ENCODE peak calls at places on chromosomes 1 and 21, in five cellular contexts. One of them, this sample, is unnamed.

GRCh38 chr1:3745590-3746381 is 6.5 kb upstream of the CCDC27 start:
- DNase-seq in ovary: no peak
- DNase-seq in K562: peak; percentile 63
- DNase-seq in adrenal gland: no peak
- DNase-seq in IMR-90: peak; percentile 5
- DNase-seq in this sample: no peak

GRCh38 chr1:71414229-71414628 is 333.4 kb upstream of the ZRANB2 start:
- DNase-seq in adrenal gland: no peak
- DNase-seq in IMR-90: peak; percentile 8
- DNase-seq in ovary: no peak
- DNase-seq in K562: no peak
- DNase-seq in this sample: no peak

GRCh38 chr1:219639843-219640606 is 27.1 kb upstream of the ZC3H11B start:
- DNase-seq in K562: no peak
- DNase-seq in ovary: no peak
- DNase-seq in adrenal gland: no peak
- DNase-seq in IMR-90: peak; percentile 0
- DNase-seq in this sample: no peak

GRCh38 chr1:108560143-108560429 is 186 bp downstream of the EEIG2 start:
- DNase-seq in adrenal gland: no peak
- DNase-seq in K562: no peak
- DNase-seq in ovary: no peak
- DNase-seq in IMR-90: no peak
- DNase-seq in this sample: no peak

GRCh38 chr21:40315647-40316046 is 448.4 kb downstream of the PCP4 start:
- DNase-seq in adrenal gland: no peak
- DNase-seq in K562: no peak
- DNase-seq in ovary: no peak
- DNase-seq in IMR-90: no peak
- DNase-seq in this sample: no peak

GRCh38 chr1:5436808-5437207 is 555.4 kb downstream of the NPHP4 start:
- DNase-seq in IMR-90: no peak
- DNase-seq in adrenal gland: no peak
- DNase-seq in K562: no peak
- DNase-seq in ovary: no peak
- DNase-seq in this sample: no peak

GRCh38 chr1:203463469-203464062 is 12.0 kb upstream of the PRELP start:
- DNase-seq in ovary: peak; percentile 64
- DNase-seq in adrenal gland: no peak
- DNase-seq in K562: no peak
- DNase-seq in IMR-90: peak; percentile 28
- DNase-seq in this sample: no peak

GRCh38 chr1:69175078-69175477 is 392.6 kb upstream of the LRRC7 start:
- DNase-seq in K562: no peak
- DNase-seq in ovary: no peak
- DNase-seq in adrenal gland: no peak
- DNase-seq in IMR-90: no peak
- DNase-seq in this sample: no peak

GRCh38 chr1:77876884-77877283 is 11.5 kb upstream of the NEXN start:
- DNase-seq in IMR-90: peak; percentile 70
- DNase-seq in adrenal gland: no peak
- DNase-seq in ovary: no peak
- DNase-seq in K562: no peak
- DNase-seq in this sample: no peak

GRCh38 chr1:241592273-241592958 is 47.8 kb downstream of the CHML start:
- DNase-seq in IMR-90: peak; percentile 82
- DNase-seq in adrenal gland: no peak
- DNase-seq in K562: peak; percentile 2
- DNase-seq in ovary: no peak
- DNase-seq in this sample: no peak

GRCh38 chr1:201704439-201704792 is 124.5 kb upstream of the IPO9 start:
- DNase-seq in ovary: no peak
- DNase-seq in adrenal gland: no peak
- DNase-seq in K562: no peak
- DNase-seq in IMR-90: no peak
- DNase-seq in this sample: no peak
- TF ChIP-seq POLR2A in ovary: no peak
- TF ChIP-seq POLR2A in adrenal gland: no peak
- TF ChIP-seq POLR2A in K562: no peak
- TF ChIP-seq POLR2A in IMR-90: no peak
- TF ChIP-seq POLR2A in this sample: no peak

DNA sequence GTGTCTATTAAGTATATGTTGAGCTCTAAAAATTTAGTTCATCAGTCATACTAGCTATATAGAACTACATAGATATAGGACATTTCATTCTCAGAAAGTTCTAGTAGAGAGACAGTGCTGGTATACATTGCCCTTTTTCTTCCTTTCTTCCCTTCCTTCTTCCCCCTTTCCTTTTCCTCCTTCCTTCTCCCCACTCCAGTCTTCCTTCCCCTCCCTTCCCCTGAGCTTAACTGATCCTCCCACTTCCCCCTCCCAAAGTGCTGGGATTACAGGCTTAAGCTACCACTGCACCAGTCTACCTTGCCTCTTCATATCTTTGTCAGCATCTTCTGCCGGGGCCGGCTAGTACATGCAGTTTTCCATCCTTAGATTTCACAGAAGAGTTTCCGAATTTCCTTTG is 12.1 kb downstream of the THRAP3 start:
- DNase-seq in adrenal gland: no peak
- DNase-seq in K562: no peak
- DNase-seq in ovary: no peak
- DNase-seq in IMR-90: no peak
- DNase-seq in this sample: no peak
- H3K27ac ChIP-seq in adrenal gland: no peak overlapping the region
- H3K27ac ChIP-seq in K562: peak overlapping the region; percentile 5
- H3K27ac ChIP-seq in ovary: no peak overlapping the region
- H3K27ac ChIP-seq in IMR-90: no peak overlapping the region
- H3K27ac ChIP-seq in this sample: no peak overlapping the region

DNA sequence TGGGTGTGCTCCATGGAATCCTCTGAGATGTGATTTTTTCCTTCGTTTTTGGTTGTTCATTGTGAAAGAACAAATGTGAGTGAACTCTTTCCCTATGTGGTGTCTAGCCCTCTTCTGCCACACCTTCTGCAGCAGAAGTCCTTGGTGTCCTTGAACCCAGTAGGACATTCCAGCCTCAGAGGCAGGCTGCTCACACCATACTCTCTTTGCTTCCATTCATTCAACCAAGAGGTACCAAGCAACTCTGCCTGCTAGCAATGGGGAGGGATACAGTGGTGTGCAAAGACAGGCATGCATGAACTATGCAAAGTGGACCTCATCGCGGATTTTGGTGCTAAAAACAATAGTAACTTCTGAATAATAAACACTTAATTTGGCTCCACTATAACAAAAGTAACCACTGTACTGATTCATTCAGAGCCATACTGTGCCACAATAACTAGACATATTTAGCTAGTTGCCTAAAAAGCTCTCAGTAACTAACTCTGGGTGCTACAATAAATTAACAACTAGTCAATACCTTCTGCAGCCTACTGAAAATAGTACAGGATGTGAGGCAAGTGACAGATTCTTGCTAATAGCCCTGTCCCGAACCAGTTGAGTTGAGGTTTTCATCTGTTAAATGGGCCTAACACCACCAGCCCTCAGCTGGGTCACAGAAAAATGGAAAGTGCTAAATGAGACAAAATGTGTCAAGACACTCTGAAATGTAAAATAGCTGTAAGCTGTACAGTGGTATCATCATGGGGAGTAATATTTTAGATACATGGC is 155.4 kb downstream of the SLC45A1 start:
- DNase-seq in K562: no peak
- DNase-seq in adrenal gland: no peak
- DNase-seq in ovary: no peak
- DNase-seq in IMR-90: no peak
- DNase-seq in this sample: no peak
- H3K4me1 ChIP-seq in K562: no peaks in the 10 kb centered on the region
- H3K4me1 ChIP-seq in adrenal gland: peaks cover 10% of the 10 kb centered on the region
- H3K4me1 ChIP-seq in ovary: peaks cover 2% of the 10 kb centered on the region
- H3K4me1 ChIP-seq in IMR-90: peaks cover 10% of the 10 kb centered on the region
- H3K4me1 ChIP-seq in this sample: no peaks in the 10 kb centered on the region

GRCh38 chr1:23774174-23774880 is 3.9 kb upstream of the PITHD1 start:
- DNase-seq in ovary: no peak
- DNase-seq in IMR-90: no peak
- DNase-seq in adrenal gland: no peak
- DNase-seq in K562: no peak
- DNase-seq in this sample: no peak

GRCh38 chr1:23776198-23776597 is 2.0 kb upstream of the PITHD1 start:
- DNase-seq in K562: no peak
- DNase-seq in IMR-90: no peak
- DNase-seq in adrenal gland: no peak
- DNase-seq in ovary: no peak
- DNase-seq in this sample: no peak

GRCh38 chr1:23779826-23780371 is 1.7 kb downstream of the PITHD1 start:
- DNase-seq in K562: no peak
- DNase-seq in ovary: no peak
- DNase-seq in adrenal gland: no peak
- DNase-seq in IMR-90: peak; percentile 65
- DNase-seq in this sample: no peak

GRCh38 chr1:23772854-23773242 is 5.4 kb upstream of the PITHD1 start:
- DNase-seq in IMR-90: no peak
- DNase-seq in adrenal gland: no peak
- DNase-seq in K562: no peak
- DNase-seq in ovary: no peak
- DNase-seq in this sample: no peak

GRCh38 chr1:23777979-23778814 is at the start of gene PITHD1:
- DNase-seq in K562: peak; percentile 97
- DNase-seq in adrenal gland: peak; percentile 85
- DNase-seq in ovary: peak; percentile 81
- DNase-seq in IMR-90: peak; percentile 79
- DNase-seq in this sample: peak; percentile 74
- TF ChIP-seq POLR2A in K562: peak; percentile 98
- TF ChIP-seq POLR2A in adrenal gland: peak; percentile 38
- TF ChIP-seq POLR2A in ovary: peak; percentile 89
- TF ChIP-seq POLR2A in IMR-90: peak; percentile 89
- TF ChIP-seq POLR2A in this sample: peak; percentile 88

DNA sequence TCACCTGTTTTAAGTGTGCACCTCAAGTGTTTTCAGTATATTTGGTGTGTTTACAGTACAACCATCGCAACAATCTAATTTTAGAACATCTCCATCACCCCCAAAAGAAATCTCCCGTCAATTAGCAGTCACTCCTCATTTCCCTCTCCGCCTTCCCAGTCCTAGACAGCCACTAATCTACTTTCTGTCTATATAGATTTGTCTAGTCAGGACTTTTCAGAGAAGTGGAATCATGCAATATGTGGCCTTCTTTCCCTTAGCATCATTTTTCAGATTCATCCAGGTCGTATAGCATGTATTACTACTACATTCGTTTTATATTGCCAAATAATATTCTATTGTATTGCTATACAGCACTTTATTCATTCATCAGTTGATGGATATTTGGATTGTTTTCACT is 1.7 kb upstream of the SHE start:
- DNase-seq in K562: no peak
- DNase-seq in ovary: no peak
- DNase-seq in adrenal gland: no peak
- DNase-seq in IMR-90: no peak
- DNase-seq in this sample: no peak
- H3K27ac ChIP-seq in K562: no peak overlapping the region
- H3K27ac ChIP-seq in ovary: no peak overlapping the region
- H3K27ac ChIP-seq in adrenal gland: no peak overlapping the region
- H3K27ac ChIP-seq in IMR-90: no peak overlapping the region
- H3K27ac ChIP-seq in this sample: no peak overlapping the region

DNA sequence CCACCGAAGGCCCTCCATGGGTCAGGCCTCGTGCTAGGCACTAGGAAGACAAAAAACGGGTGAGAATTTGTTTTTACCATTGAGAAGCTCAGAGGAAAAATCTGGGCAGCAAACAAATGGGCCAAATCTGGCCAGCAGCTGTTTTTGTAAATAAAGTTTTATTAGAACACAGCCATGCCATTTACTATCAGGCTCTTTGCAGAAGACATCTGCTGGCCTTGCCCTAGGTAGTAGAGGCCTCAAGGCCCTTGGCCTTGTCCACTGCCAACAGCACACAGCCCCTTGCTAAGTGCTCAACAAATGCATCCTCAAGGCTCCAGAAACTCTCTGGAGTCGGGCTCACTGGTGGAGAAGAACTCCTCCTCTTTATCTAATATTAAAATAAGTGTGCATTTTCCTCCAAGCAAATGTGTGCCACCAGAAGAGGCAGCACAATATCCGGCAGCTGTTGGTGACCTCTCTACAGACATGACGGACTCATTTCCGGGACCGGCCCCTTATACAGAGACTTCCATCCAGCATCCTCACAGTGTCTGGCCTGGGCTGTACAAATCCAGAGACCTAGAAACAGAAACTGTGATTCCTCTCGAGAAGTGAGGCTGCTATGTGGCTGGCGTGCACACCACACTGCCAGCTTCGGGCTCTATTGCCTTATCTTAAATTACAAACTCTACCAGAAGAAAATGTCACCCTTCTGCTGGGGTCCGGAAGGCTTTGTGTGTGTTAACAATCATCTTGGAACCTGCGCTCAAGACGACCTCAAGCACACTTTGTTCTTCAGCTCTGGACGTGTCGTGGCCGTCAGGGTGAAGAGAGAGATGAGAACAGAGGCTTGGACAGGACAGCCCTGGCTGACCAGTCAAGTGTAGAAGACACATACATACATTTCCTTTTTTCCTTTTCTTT is 203.9 kb downstream of the TOMM20 start:
- DNase-seq in ovary: no peak
- DNase-seq in IMR-90: no peak
- DNase-seq in K562: no peak
- DNase-seq in adrenal gland: no peak
- DNase-seq in this sample: peak; percentile 9
- H3K4me1 ChIP-seq in ovary: peaks cover 3% of the 10 kb centered on the region
- H3K4me1 ChIP-seq in IMR-90: peaks cover 17% of the 10 kb centered on the region
- H3K4me1 ChIP-seq in K562: no peaks in the 10 kb centered on the region
- H3K4me1 ChIP-seq in adrenal gland: peaks cover 15% of the 10 kb centered on the region
- H3K4me1 ChIP-seq in this sample: no peaks in the 10 kb centered on the region

GRCh38 chr1:169486281-169486904 is 649 bp upstream of the SLC19A2 start:
- DNase-seq in IMR-90: peak; percentile 66
- DNase-seq in K562: no peak
- DNase-seq in adrenal gland: peak; percentile 82
- DNase-seq in ovary: no peak
- DNase-seq in this sample: no peak
- TF ChIP-seq POLR2A in IMR-90: no peak
- TF ChIP-seq POLR2A in K562: no peak
- TF ChIP-seq POLR2A in adrenal gland: no peak
- TF ChIP-seq POLR2A in ovary: no peak
- TF ChIP-seq POLR2A in this sample: no peak

GRCh38 chr1:32933742-32934322 is 30.8 kb downstream of the RNF19B start:
- DNase-seq in adrenal gland: peak; percentile 55
- DNase-seq in IMR-90: peak; percentile 19
- DNase-seq in K562: no peak
- DNase-seq in ovary: no peak
- DNase-seq in this sample: peak; percentile 81
- H3K27ac ChIP-seq in adrenal gland: no peak overlapping the region
- H3K27ac ChIP-seq in IMR-90: no peak overlapping the region
- H3K27ac ChIP-seq in K562: no peak overlapping the region
- H3K27ac ChIP-seq in ovary: no peak overlapping the region
- H3K27ac ChIP-seq in this sample: no peak overlapping the region

This sample was measured in Peyer's patch.